ENCODE peak calls at places on chromosomes 2 and 18, in five cellular contexts. V, C, F, U and G are unnamed samples.

GRCh38 chr18:21686282-21687105 is 18.1 kb downstream of the ABHD3 start:
- DNase-seq in V (no peak), C (peak; percentile 69), U (no peak), F (no peak), G (peak; percentile 17)

GRCh38 chr18:51668101-51668500 is 470.6 kb upstream of the MEX3C start:
- DNase-seq in C (peak; percentile 83), F (peak; percentile 12), V (peak; percentile 3), U (peak; percentile 63), G (peak; percentile 81)

GRCh38 chr2:80896576-80896975 is 592.0 kb upstream of the LRRTM1 start:
- DNase-seq in C (no peak), U (no peak), V (no peak), F (no peak), G (no peak)

GRCh38 chr2:41922177-41922576 is 125.6 kb upstream of the PKDCC start:
- DNase-seq in U (no peak), V (no peak), F (no peak), C (no peak), G (peak; percentile 62)

GRCh38 chr2:149617476-149617875 is 29.9 kb upstream of the MMADHC start:
- DNase-seq in U (no peak), F (no peak), V (no peak), C (no peak), G (no peak)

GRCh38 chr2:241065355-241065803 is 36.7 kb downstream of the MTERF4 start:
- DNase-seq in C (no peak), U (no peak), V (no peak), F (no peak), G (no peak)

GRCh38 chr2:39350658-39351057 is 86.4 kb downstream of the MAP4K3 start:
- DNase-seq in F (no peak), V (no peak), C (no peak), U (no peak), G (no peak)

GRCh38 chr2:239966848-239967136 is 58.4 kb downstream of the NDUFA10 start:
- DNase-seq in U (no peak), V (no peak), C (no peak), F (no peak), G (peak; percentile 8)

GRCh38 chr2:150526827-150527226 is 39.4 kb upstream of the RND3 start:
- DNase-seq in F (no peak), C (peak; percentile 82), V (no peak), U (no peak), G (no peak)

GRCh38 chr2:209937893-209938292 is 64.5 kb upstream of the RPE start:
- DNase-seq in C (no peak), U (no peak), V (no peak), F (no peak), G (no peak)

GRCh38 chr2:133422946-133423345 is 145.3 kb downstream of the NCKAP5 start:
- DNase-seq in C (no peak), F (no peak), V (no peak), U (no peak), G (no peak)

GRCh38 chr2:18987592-18988073 is 370.8 kb downstream of the OSR1 start:
- DNase-seq in C (peak; percentile 77), V (no peak), F (no peak), U (no peak), G (peak; percentile 93)

GRCh38 chr2:160869411-160869810 is 290.8 kb upstream of the TANK start:
- DNase-seq in V (no peak), C (no peak), U (no peak), F (no peak), G (no peak)

GRCh38 chr2:233358335-233358734 is 4.0 kb downstream of the DGKD start:
- DNase-seq in U (no peak), V (no peak), C (no peak), F (peak; percentile 70), G (peak; percentile 48)

GRCh38 chr2:28565720-28566295 is 69.9 kb downstream of the PLB1 start:
- DNase-seq in U (no peak), F (no peak), V (no peak), C (no peak), G (no peak)

GRCh38 chr2:181523756-181524155 is 66.6 kb downstream of the ITGA4 start:
- DNase-seq in U (no peak), V (no peak), F (no peak), C (no peak), G (no peak)

GRCh38 chr18:4106407-4107033 is 348.6 kb downstream of the DLGAP1 start:
- DNase-seq in F (no peak), V (peak; percentile 37), U (peak; percentile 84), C (peak; percentile 82), G (peak; percentile 70)

GRCh38 chr2:73059106-73059505 is 12.4 kb downstream of the SFXN5 start:
- DNase-seq in F (no peak), C (no peak), U (no peak), V (no peak), G (no peak)

GRCh38 chr2:40329739-40330047 is 122.2 kb downstream of the SLC8A1 start:
- DNase-seq in V (no peak), C (no peak), U (no peak), F (no peak), G (no peak)

GRCh38 chr2:219274392-219274921 is 4.7 kb upstream of the DNAJB2 start:
- DNase-seq in V (no peak), U (no peak), F (no peak), C (peak; percentile 77), G (peak; percentile 75)

GRCh38 chr2:203340791-203341487 is 12.7 kb downstream of the ABI2 start:
- DNase-seq in F (no peak), C (no peak), U (peak; percentile 35), V (no peak), G (peak; percentile 32)

GRCh38 chr2:15713475-15713874 is 121.8 kb downstream of the DDX1 start:
- DNase-seq in V (no peak), C (no peak), F (no peak), U (no peak), G (no peak)

GRCh38 chr2:74374509-74375205 is 5.5 kb downstream of the DCTN1 start:
- DNase-seq in C (peak; percentile 89), F (no peak), U (peak; percentile 78), V (no peak), G (peak; percentile 89)

GRCh38 chr2:1662606-1663180 is 81.6 kb downstream of the PXDN start:
- DNase-seq in V (no peak), U (no peak), C (no peak), F (no peak), G (no peak)

GRCh38 chr2:69046221-69046662 is 33.3 kb downstream of the ANTXR1 start:
- DNase-seq in F (no peak), V (no peak), U (no peak), C (no peak), G (peak; percentile 66)

GRCh38 chr2:171158790-171159325 is 1.8 kb downstream of the TLK1 start:
- DNase-seq in U (peak; percentile 20), C (no peak), F (no peak), V (no peak), G (no peak)

GRCh38 chr2:196759378-196759706 is 40.1 kb downstream of the GTF3C3 start:
- DNase-seq in U (no peak), F (no peak), V (no peak), C (no peak), G (peak; percentile 31)